ENCODE peak calls at places on chromosomes 3 and 15, in nine cellular contexts. O, L, H, P, U, X, I, F and R are unnamed samples. For H3K4me1, the result is how much of the 10 kb centered on the place peaks cover.

GRCh38 chr3:52311567-52312119 is 4.5 kb upstream of the DNAH1 start:
- DNase-seq in O (no peak), L (no peak), H (no peak), P (no peak), U (no peak), X (no peak), I (no peak), F (no peak), R (no peak)

GRCh38 chr3:151800449-151800848 is 13.5 kb upstream of the AADAC start:
- DNase-seq in O (no peak), L (peak), H (no peak), P (no peak), U (no peak), X (no peak), I (no peak), F (no peak), R (no peak)

GRCh38 chr15:82566690-82567089 is 26.4 kb upstream of the RPS17 start:
- DNase-seq in O (no peak), L (peak), H (peak), P (no peak), U (peak), X (no peak), I (no peak), F (no peak), R (no peak)

GRCh38 chr3:37990527-37990926 is at the start of gene VILL:
- DNase-seq in O (no peak), L (no peak), H (no peak), P (no peak), U (no peak), X (no peak), I (no peak), F (no peak), R (peak)

GRCh38 chr3:52774901-52775864 is 2.2 kb upstream of the ITIH1 start:
- DNase-seq in O (no peak), L (peak), H (no peak), P (no peak), U (no peak), X (no peak), I (peak), F (no peak), R (no peak)

GRCh38 chr15:31510003-31510402 is 183.4 kb downstream of the KLF13 start:
- DNase-seq in O (peak), L (no peak), H (no peak), P (no peak), U (no peak), X (no peak), I (peak), F (no peak), R (no peak)

GRCh38 chr3:72265250-72265649 is 480.3 kb upstream of the PROK2 start:
- DNase-seq in O (no peak), L (no peak), H (no peak), P (no peak), U (no peak), X (no peak), I (no peak), F (no peak), R (no peak)

GRCh38 chr3:71271616-71272015 is 311.9 kb downstream of the FOXP1 start:
- DNase-seq in O (no peak), L (no peak), H (no peak), P (no peak), U (peak), X (no peak), I (no peak), F (no peak), R (no peak)

GRCh38 chr3:40754966-40755365 is 230.2 kb downstream of the ZNF621 start:
- DNase-seq in O (no peak), L (no peak), H (no peak), P (no peak), U (no peak), X (no peak), I (no peak), F (peak), R (no peak)

GRCh38 chr15:94856267-94856854 is 625.0 kb downstream of the MCTP2 start:
- DNase-seq in O (no peak), L (no peak), H (no peak), P (no peak), U (no peak), X (no peak), I (no peak), F (no peak), R (no peak)

GRCh38 chr15:100893964-100894295 is 14.3 kb downstream of the ALDH1A3 start:
- DNase-seq in O (no peak), L (no peak), H (no peak), P (no peak), U (no peak), X (no peak), I (no peak), F (no peak), R (peak)

DNA sequence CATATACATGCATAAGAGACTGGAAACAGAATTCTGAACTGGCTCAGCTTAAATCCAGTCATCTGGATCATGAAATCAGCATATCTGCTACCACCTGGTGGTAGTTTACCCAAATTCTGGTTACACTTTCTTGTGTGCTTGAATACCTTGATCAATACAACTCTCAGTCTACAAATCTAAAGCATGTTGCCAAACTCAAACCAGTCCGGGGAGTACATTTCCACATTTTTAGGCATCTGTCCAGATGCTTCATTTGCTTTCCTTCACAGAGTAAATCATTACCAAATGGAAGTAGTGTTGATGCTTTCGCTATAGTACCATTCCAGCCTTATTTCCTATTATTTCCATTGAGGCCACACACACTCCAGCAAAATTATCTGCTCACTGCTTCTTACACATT is 126.4 kb downstream of the P2RY1 start:
- DNase-seq in O (peak), L (peak), H (peak), P (no peak), U (peak), X (no peak), I (no peak), F (peak), R (no peak)
- TF ChIP-seq CTCF in O (peak), L (peak), H (peak), P (no peak), U (no peak), X (no peak), I (no peak), F (peak), R (no peak)

GRCh38 chr3:184734903-184735630 is 23.2 kb upstream of the MAGEF1 start:
- DNase-seq in O (no peak), L (no peak), H (no peak), P (no peak), U (no peak), X (no peak), I (peak), F (no peak), R (peak)

GRCh38 chr3:184733181-184733580 is 21.3 kb upstream of the MAGEF1 start:
- DNase-seq in O (no peak), L (no peak), H (no peak), P (no peak), U (no peak), X (no peak), I (peak), F (peak), R (no peak)

GRCh38 chr3:184730924-184731323 is 19.1 kb upstream of the MAGEF1 start:
- DNase-seq in O (no peak), L (no peak), H (no peak), P (no peak), U (no peak), X (no peak), I (peak), F (no peak), R (no peak)

GRCh38 chr3:184733971-184734608 is 22.2 kb upstream of the MAGEF1 start:
- DNase-seq in O (no peak), L (no peak), H (no peak), P (no peak), U (no peak), X (no peak), I (no peak), F (no peak), R (peak)

GRCh38 chr3:184732133-184732532 is 20.3 kb upstream of the MAGEF1 start:
- DNase-seq in O (no peak), L (no peak), H (no peak), P (no peak), U (no peak), X (no peak), I (no peak), F (no peak), R (peak)
- H3K4me1 ChIP-seq in O (under half), L (under half), H (under half), P (under half), U (under half), X (under half), I (under half), F (under half), R (under half)

GRCh38 chr15:91948001-91948608 is 94.6 kb downstream of the SLCO3A1 start:
- DNase-seq in O (no peak), L (no peak), H (peak), P (no peak), U (peak), X (no peak), I (no peak), F (peak), R (no peak)
- TF ChIP-seq CTCF in O (no peak), L (no peak), H (no peak), P (no peak), U (no peak), X (no peak), I (no peak), F (peak), R (no peak)

GRCh38 chr15:67127334-67127664 is 61.9 kb downstream of the SMAD3 start:
- DNase-seq in O (no peak), L (no peak), H (peak), P (no peak), U (no peak), X (no peak), I (no peak), F (peak), R (no peak)

GRCh38 chr15:67127925-67128324 is 62.5 kb downstream of the SMAD3 start:
- DNase-seq in O (peak), L (no peak), H (peak), P (no peak), U (peak), X (no peak), I (no peak), F (peak), R (no peak)

GRCh38 chr15:67124911-67125588 is 59.6 kb downstream of the SMAD3 start:
- DNase-seq in O (no peak), L (no peak), H (peak), P (no peak), U (no peak), X (no peak), I (no peak), F (no peak), R (peak)

GRCh38 chr15:67125589-67126502 is 60.4 kb downstream of the SMAD3 start:
- DNase-seq in O (peak), L (no peak), H (peak), P (no peak), U (peak), X (no peak), I (peak), F (peak), R (peak)

GRCh38 chr15:67126551-67127333 is 61.3 kb downstream of the SMAD3 start:
- DNase-seq in O (no peak), L (peak), H (no peak), P (no peak), U (no peak), X (no peak), I (no peak), F (no peak), R (peak)
- H3K4me1 ChIP-seq in O (half or more), L (half or more), H (half or more), P (under half), U (half or more), X (half or more), I (half or more), F (half or more), R (half or more)

GRCh38 chr3:167735233-167736107 is at the start of gene SERPINI1:
- DNase-seq in O (peak), L (peak), H (peak), P (peak), U (peak), X (peak), I (peak), F (peak), R (peak)
- TF ChIP-seq CTCF in O (no peak), L (no peak), H (no peak), P (no peak), U (no peak), X (no peak), I (no peak), F (no peak), R (no peak)

DNA sequence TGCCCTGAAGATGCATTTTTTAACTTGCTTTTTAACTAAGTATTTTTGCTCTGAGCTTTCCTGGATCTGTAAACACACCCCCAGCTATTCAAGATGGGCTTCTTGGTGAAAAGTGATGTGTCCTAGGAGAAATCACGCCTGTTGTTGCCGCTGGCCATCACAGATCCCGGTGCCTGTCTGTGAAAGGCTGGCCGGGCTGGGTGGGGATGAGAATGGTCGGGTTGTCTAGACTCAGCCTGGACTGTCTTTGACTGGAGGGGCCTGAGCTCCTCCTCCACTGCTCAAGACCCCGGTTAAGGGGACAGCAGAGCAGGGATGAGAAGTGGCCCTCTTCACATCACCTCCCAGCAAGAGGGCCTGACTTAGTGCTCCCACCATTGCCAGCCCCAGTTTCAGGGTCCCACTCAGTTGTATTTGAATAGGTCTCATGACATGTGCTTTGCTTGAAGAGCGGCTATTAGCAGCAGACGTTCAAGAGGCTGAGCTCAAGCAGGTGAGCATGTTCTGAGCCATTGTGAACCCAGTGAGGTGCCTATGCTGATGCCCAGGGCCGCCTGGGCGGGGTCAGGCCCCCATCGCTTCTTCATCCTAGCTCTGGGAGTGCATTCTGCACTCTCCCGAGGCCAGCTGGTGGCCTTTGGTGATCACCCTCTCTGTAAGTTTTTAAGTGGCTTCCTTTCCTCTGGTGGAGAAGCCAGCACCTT is 79.9 kb downstream of the IGF1R start:
- DNase-seq in O (no peak), L (no peak), H (peak), P (no peak), U (no peak), X (no peak), I (no peak), F (no peak), R (no peak)
- H3K4me1 ChIP-seq in O (under half), L (half or more), H (half or more), P (under half), U (under half), X (under half), I (half or more), F (under half), R (under half)

GRCh38 chr15:26081758-26082068 is 218.6 kb upstream of the ATP10A start:
- DNase-seq in O (no peak), L (peak), H (no peak), P (no peak), U (no peak), X (no peak), I (no peak), F (no peak), R (no peak)

GRCh38 chr15:26087395-26087794 is 224.3 kb upstream of the ATP10A start:
- DNase-seq in O (no peak), L (no peak), H (no peak), P (no peak), U (peak), X (no peak), I (no peak), F (peak), R (no peak)

GRCh38 chr15:26083457-26084350 is 220.6 kb upstream of the ATP10A start:
- DNase-seq in O (no peak), L (no peak), H (no peak), P (no peak), U (no peak), X (no peak), I (no peak), F (peak), R (no peak)

GRCh38 chr15:26082833-26083174 is 219.7 kb upstream of the ATP10A start:
- DNase-seq in O (no peak), L (no peak), H (no peak), P (no peak), U (no peak), X (no peak), I (no peak), F (no peak), R (no peak)

GRCh38 chr15:26082069-26082832 is 219.1 kb upstream of the ATP10A start:
- DNase-seq in O (peak), L (peak), H (peak), P (peak), U (peak), X (peak), I (peak), F (peak), R (peak)
- TF ChIP-seq CTCF in O (no peak), L (no peak), H (no peak), P (no peak), U (no peak), X (no peak), I (no peak), F (peak), R (peak)

DNA sequence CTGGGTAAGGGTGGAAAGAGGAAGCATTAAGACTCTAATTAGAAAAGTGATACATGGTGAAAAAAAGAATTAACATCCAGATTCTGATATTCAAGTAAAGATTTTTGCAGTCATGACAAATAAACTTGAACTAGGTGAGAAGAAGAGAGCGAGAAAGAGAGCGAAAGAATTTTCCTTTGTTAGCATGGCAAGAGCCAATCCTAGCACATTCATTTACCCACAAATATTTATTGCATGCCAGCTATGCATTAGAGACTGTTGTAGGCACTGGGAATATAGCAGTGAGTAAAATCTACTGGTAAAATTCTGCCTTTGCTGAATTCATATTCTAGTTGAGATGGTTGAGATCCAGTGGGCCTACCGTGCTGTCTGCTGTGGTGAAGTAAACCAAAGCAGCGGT is 177.9 kb upstream of the DPH6 start:
- DNase-seq in O (no peak), L (no peak), H (no peak), P (no peak), U (no peak), X (no peak), I (no peak), F (no peak), R (no peak)
- H3K4me1 ChIP-seq in O (under half), L (under half), H (under half), P (under half), U (under half), X (under half), I (under half), F (under half), R (under half)

GRCh38 chr3:46877671-46878125 is at the start of gene PTH1R:
- DNase-seq in O (no peak), L (no peak), H (no peak), P (no peak), U (no peak), X (no peak), I (no peak), F (no peak), R (no peak)

GRCh38 chr3:46876313-46877300 is 914 bp upstream of the PTH1R start:
- DNase-seq in O (no peak), L (no peak), H (no peak), P (no peak), U (no peak), X (no peak), I (no peak), F (no peak), R (no peak)

GRCh38 chr3:46881819-46882376 is 4.4 kb downstream of the PTH1R start:
- DNase-seq in O (no peak), L (no peak), H (no peak), P (no peak), U (no peak), X (no peak), I (no peak), F (no peak), R (no peak)

GRCh38 chr3:46880884-46881818 is 3.6 kb downstream of the PTH1R start:
- DNase-seq in O (no peak), L (no peak), H (no peak), P (no peak), U (no peak), X (no peak), I (no peak), F (no peak), R (no peak)

GRCh38 chr3:46878796-46879436 is 1.4 kb downstream of the PTH1R start:
- DNase-seq in O (no peak), L (peak), H (peak), P (no peak), U (no peak), X (no peak), I (no peak), F (peak), R (no peak)
- TF ChIP-seq CTCF in O (no peak), L (no peak), H (no peak), P (no peak), U (no peak), X (no peak), I (no peak), F (no peak), R (no peak)

GRCh38 chr15:67115567-67115966 is 50.2 kb downstream of the SMAD3 start:
- DNase-seq in O (no peak), L (no peak), H (no peak), P (no peak), U (no peak), X (no peak), I (no peak), F (no peak), R (peak)

GRCh38 chr15:67118808-67119207 is 53.4 kb downstream of the SMAD3 start:
- DNase-seq in O (no peak), L (no peak), H (no peak), P (no peak), U (no peak), X (no peak), I (no peak), F (no peak), R (peak)

GRCh38 chr15:67117356-67117755 is 52.0 kb downstream of the SMAD3 start:
- DNase-seq in O (no peak), L (no peak), H (no peak), P (no peak), U (peak), X (no peak), I (no peak), F (no peak), R (peak)

GRCh38 chr15:67114846-67115521 is 49.6 kb downstream of the SMAD3 start:
- DNase-seq in O (no peak), L (no peak), H (no peak), P (no peak), U (peak), X (no peak), I (no peak), F (no peak), R (peak)

GRCh38 chr15:67116742-67117141 is 51.3 kb downstream of the SMAD3 start:
- DNase-seq in O (peak), L (peak), H (peak), P (no peak), U (peak), X (no peak), I (no peak), F (no peak), R (peak)
- H3K4me1 ChIP-seq in O (half or more), L (half or more), H (half or more), P (half or more), U (half or more), X (under half), I (half or more), F (under half), R (half or more)